ENCODE peak calls at places on chromosomes 2 and 18, in five cellular contexts. One of them, this sample, is unnamed.

GRCh38 chr2:134280231-134280630 is 26.4 kb downstream of the MGAT5 start:
- DNase-seq in right atrium auricular region: no peak
- DNase-seq in HFFc6: no peak
- DNase-seq in pancreas: no peak
- DNase-seq in fibroblast of lung: no peak
- DNase-seq in this sample: no peak

GRCh38 chr2:111897924-111898702 is at the start of gene MERTK:
- DNase-seq in fibroblast of lung: peak
- DNase-seq in right atrium auricular region: peak
- DNase-seq in HFFc6: no peak
- DNase-seq in pancreas: peak
- DNase-seq in this sample: peak

GRCh38 chr2:160034396-160034795 is 28.0 kb downstream of the PLA2R1 start:
- DNase-seq in fibroblast of lung: peak
- DNase-seq in HFFc6: no peak
- DNase-seq in right atrium auricular region: no peak
- DNase-seq in pancreas: no peak
- DNase-seq in this sample: no peak

GRCh38 chr2:20577495-20578235 is 73.2 kb downstream of the HS1BP3 start:
- DNase-seq in pancreas: peak
- DNase-seq in HFFc6: peak
- DNase-seq in right atrium auricular region: no peak
- DNase-seq in fibroblast of lung: peak
- DNase-seq in this sample: no peak

GRCh38 chr18:28439870-28440269 is 262.9 kb upstream of the CDH2 start:
- DNase-seq in HFFc6: no peak
- DNase-seq in pancreas: no peak
- DNase-seq in fibroblast of lung: peak
- DNase-seq in right atrium auricular region: no peak
- DNase-seq in this sample: no peak

GRCh38 chr2:226984461-226985226 is 148.8 kb downstream of the RHBDD1 start:
- DNase-seq in pancreas: no peak
- DNase-seq in fibroblast of lung: no peak
- DNase-seq in HFFc6: no peak
- DNase-seq in right atrium auricular region: no peak
- DNase-seq in this sample: no peak

GRCh38 chr2:75340560-75340959 is 141.2 kb upstream of the TACR1 start:
- DNase-seq in pancreas: no peak
- DNase-seq in HFFc6: peak
- DNase-seq in right atrium auricular region: no peak
- DNase-seq in fibroblast of lung: peak
- DNase-seq in this sample: no peak

GRCh38 chr2:119066272-119066804 is 92.2 kb downstream of the C1QL2 start:
- DNase-seq in HFFc6: peak
- DNase-seq in pancreas: no peak
- DNase-seq in right atrium auricular region: no peak
- DNase-seq in fibroblast of lung: peak
- DNase-seq in this sample: no peak

GRCh38 chr18:55592106-55592505 is 4.1 kb upstream of the TCF4 start:
- DNase-seq in HFFc6: peak
- DNase-seq in pancreas: no peak
- DNase-seq in fibroblast of lung: no peak
- DNase-seq in right atrium auricular region: no peak
- DNase-seq in this sample: no peak

GRCh38 chr18:3653263-3653858 is 203.4 kb downstream of the TGIF1 start:
- DNase-seq in fibroblast of lung: no peak
- DNase-seq in pancreas: no peak
- DNase-seq in HFFc6: no peak
- DNase-seq in right atrium auricular region: no peak
- DNase-seq in this sample: no peak

GRCh38 chr18:8863427-8863826 is 158.1 kb downstream of the MTCL1 start:
- DNase-seq in right atrium auricular region: no peak
- DNase-seq in HFFc6: no peak
- DNase-seq in pancreas: no peak
- DNase-seq in fibroblast of lung: no peak
- DNase-seq in this sample: no peak

GRCh38 chr2:45888167-45888566 is 236.7 kb downstream of the PRKCE start:
- DNase-seq in fibroblast of lung: peak
- DNase-seq in HFFc6: peak
- DNase-seq in right atrium auricular region: no peak
- DNase-seq in pancreas: no peak
- DNase-seq in this sample: no peak
- TF ChIP-seq CTCF in fibroblast of lung: no peak
- TF ChIP-seq CTCF in HFFc6: no peak
- TF ChIP-seq CTCF in right atrium auricular region: no peak
- TF ChIP-seq CTCF in pancreas: no peak
- TF ChIP-seq CTCF in this sample: no peak

GRCh38 chr18:25675123-25675850 is 323.3 kb upstream of the ZNF521 start:
- DNase-seq in fibroblast of lung: no peak
- DNase-seq in right atrium auricular region: no peak
- DNase-seq in pancreas: no peak
- DNase-seq in HFFc6: no peak
- DNase-seq in this sample: no peak

GRCh38 chr18:25674183-25674582 is 322.2 kb upstream of the ZNF521 start:
- DNase-seq in HFFc6: no peak
- DNase-seq in right atrium auricular region: no peak
- DNase-seq in fibroblast of lung: no peak
- DNase-seq in pancreas: no peak
- DNase-seq in this sample: no peak

GRCh38 chr18:25672490-25672889 is 320.5 kb upstream of the ZNF521 start:
- DNase-seq in right atrium auricular region: no peak
- DNase-seq in HFFc6: no peak
- DNase-seq in pancreas: no peak
- DNase-seq in fibroblast of lung: no peak
- DNase-seq in this sample: no peak

GRCh38 chr18:25669741-25670140 is 317.8 kb upstream of the ZNF521 start:
- DNase-seq in right atrium auricular region: no peak
- DNase-seq in fibroblast of lung: no peak
- DNase-seq in pancreas: no peak
- DNase-seq in HFFc6: peak
- DNase-seq in this sample: no peak
- TF ChIP-seq CTCF in right atrium auricular region: no peak
- TF ChIP-seq CTCF in fibroblast of lung: no peak
- TF ChIP-seq CTCF in pancreas: no peak
- TF ChIP-seq CTCF in HFFc6: peak
- TF ChIP-seq CTCF in this sample: peak

GRCh38 chr2:219557320-219557719 is 13.5 kb downstream of the TMEM198 start:
- DNase-seq in fibroblast of lung: no peak
- DNase-seq in HFFc6: no peak
- DNase-seq in right atrium auricular region: no peak
- DNase-seq in pancreas: peak
- DNase-seq in this sample: no peak

GRCh38 chr2:219559156-219559915 is 12.0 kb downstream of the OBSL1 start:
- DNase-seq in right atrium auricular region: no peak
- DNase-seq in fibroblast of lung: no peak
- DNase-seq in pancreas: no peak
- DNase-seq in HFFc6: no peak
- DNase-seq in this sample: no peak

GRCh38 chr2:219556413-219556812 is 12.6 kb downstream of the TMEM198 start:
- DNase-seq in HFFc6: no peak
- DNase-seq in fibroblast of lung: no peak
- DNase-seq in pancreas: peak
- DNase-seq in right atrium auricular region: no peak
- DNase-seq in this sample: no peak

GRCh38 chr2:219555956-219556355 is 12.1 kb downstream of the TMEM198 start:
- DNase-seq in right atrium auricular region: no peak
- DNase-seq in pancreas: peak
- DNase-seq in HFFc6: no peak
- DNase-seq in fibroblast of lung: no peak
- DNase-seq in this sample: no peak

DNA sequence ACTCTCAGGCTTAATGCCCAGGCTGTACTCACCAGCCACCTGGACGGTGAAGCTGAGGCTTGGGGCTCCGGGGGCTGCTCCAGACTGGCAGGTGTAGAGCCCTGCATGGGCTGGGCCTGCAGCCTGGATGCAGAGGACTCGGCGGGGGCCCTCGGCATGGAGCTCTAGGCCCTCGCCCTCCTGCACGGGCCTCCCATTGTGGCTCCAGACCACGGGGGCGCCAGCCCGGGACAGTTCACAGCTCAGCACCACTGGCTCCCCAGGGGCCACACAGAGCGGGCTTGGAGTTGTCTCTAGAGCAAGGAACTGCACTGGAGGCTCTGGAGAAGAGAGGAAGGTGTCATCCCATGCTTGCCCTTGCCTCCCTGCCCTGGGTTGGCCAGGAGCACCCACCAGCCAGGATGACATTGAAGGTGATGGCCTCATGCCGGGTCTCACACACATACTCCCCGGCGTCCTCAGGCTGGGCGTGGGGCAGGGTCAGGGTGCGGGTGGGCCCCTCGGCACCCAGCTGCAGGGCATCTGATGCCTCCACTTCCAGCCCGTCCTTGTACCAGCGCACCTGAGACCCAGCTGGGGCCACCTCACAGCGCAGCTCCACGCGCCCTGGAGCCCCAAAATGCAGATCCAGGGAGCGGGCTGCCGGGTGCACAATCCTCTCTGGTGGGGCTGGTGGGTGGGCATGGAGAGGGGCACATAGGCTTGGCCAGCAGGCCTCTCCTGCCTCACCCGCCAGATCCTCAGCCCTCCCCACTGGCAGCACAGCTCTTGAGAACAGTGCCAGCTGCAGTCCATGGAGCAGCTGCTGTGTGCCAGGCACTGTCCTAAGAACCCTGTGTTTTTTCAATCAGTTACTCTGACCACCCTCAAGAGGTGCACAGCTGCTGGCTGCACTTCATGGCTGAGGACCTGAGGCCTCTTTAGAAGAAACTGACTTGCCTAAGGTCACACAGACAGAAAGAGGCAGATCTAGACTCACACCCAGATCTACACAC is 13.3 kb downstream of the OBSL1 start:
- DNase-seq in right atrium auricular region: no peak
- DNase-seq in HFFc6: no peak
- DNase-seq in pancreas: peak
- DNase-seq in fibroblast of lung: no peak
- DNase-seq in this sample: peak
- TF ChIP-seq CTCF in right atrium auricular region: no peak
- TF ChIP-seq CTCF in HFFc6: no peak
- TF ChIP-seq CTCF in pancreas: no peak
- TF ChIP-seq CTCF in fibroblast of lung: no peak
- TF ChIP-seq CTCF in this sample: no peak

DNA sequence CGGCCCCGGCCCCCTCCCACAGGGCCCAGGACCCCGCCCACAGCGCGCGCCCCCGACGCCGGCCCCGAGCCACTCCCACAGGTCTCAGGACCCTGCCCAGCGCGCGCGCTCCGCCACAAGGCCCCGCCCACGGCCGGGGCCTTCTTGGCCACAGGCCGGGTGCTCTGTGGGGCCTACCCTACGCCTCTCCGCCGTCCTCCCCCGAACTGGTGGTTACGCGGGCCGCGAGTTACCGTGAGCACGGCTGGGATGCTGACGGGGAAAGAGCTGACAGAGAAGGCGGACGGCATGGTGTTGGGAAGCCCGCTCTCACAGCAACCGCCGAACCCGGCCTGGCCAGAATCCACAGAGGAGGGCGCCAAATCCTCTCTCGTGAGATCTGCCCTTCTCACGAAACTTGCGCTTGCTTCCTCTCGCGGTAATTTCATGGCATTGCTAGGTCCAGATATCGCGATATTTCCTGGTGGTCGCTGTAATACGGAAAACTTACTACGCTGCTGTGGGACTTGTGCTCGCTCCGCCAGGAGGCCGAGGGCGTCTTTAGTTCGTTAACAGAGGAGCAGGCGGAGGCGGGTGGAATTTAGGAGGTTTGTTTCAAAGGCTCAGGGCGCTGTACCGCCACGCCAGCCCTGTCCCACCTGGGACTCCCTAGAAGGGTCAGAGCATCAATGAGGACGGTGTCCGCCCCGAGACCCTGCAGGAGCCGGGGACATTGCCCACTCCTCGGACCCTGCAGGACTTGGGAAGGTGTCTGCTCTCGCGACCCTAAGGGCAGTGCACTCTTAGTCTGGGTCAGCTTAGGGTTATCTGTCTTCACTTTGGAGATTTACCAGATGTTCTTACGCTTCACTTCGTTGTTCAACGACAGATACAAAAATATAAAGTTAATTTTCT is at the start of gene TMEM18:
- DNase-seq in fibroblast of lung: peak
- DNase-seq in pancreas: peak
- DNase-seq in HFFc6: peak
- DNase-seq in right atrium auricular region: peak
- DNase-seq in this sample: peak
- TF ChIP-seq CTCF in fibroblast of lung: peak
- TF ChIP-seq CTCF in pancreas: no peak
- TF ChIP-seq CTCF in HFFc6: peak
- TF ChIP-seq CTCF in right atrium auricular region: no peak
- TF ChIP-seq CTCF in this sample: peak

GRCh38 chr2:70646429-70646828 is 92.8 kb upstream of the TGFA start:
- DNase-seq in right atrium auricular region: no peak
- DNase-seq in fibroblast of lung: no peak
- DNase-seq in HFFc6: no peak
- DNase-seq in pancreas: no peak
- DNase-seq in this sample: peak

GRCh38 chr2:70639841-70640448 is 86.3 kb upstream of the TGFA start:
- DNase-seq in right atrium auricular region: no peak
- DNase-seq in fibroblast of lung: no peak
- DNase-seq in pancreas: no peak
- DNase-seq in HFFc6: no peak
- DNase-seq in this sample: peak

GRCh38 chr2:70645733-70646420 is 92.3 kb upstream of the TGFA start:
- DNase-seq in fibroblast of lung: no peak
- DNase-seq in right atrium auricular region: no peak
- DNase-seq in HFFc6: no peak
- DNase-seq in pancreas: no peak
- DNase-seq in this sample: no peak

GRCh38 chr2:70641263-70641784 is 87.7 kb upstream of the TGFA start:
- DNase-seq in pancreas: no peak
- DNase-seq in right atrium auricular region: no peak
- DNase-seq in fibroblast of lung: peak
- DNase-seq in HFFc6: no peak
- DNase-seq in this sample: peak

GRCh38 chr2:70643715-70644114 is 90.1 kb upstream of the TGFA start:
- DNase-seq in fibroblast of lung: no peak
- DNase-seq in pancreas: no peak
- DNase-seq in HFFc6: no peak
- DNase-seq in right atrium auricular region: no peak
- DNase-seq in this sample: no peak
- TF ChIP-seq CTCF in fibroblast of lung: peak
- TF ChIP-seq CTCF in pancreas: no peak
- TF ChIP-seq CTCF in HFFc6: peak
- TF ChIP-seq CTCF in right atrium auricular region: no peak
- TF ChIP-seq CTCF in this sample: no peak